ENCODE peak calls at places on chromosomes 1 and 21, in four cellular contexts. B, W, H and L are unnamed samples.
A peak's percentile ranks its signal among the peaks of the same experiment; 100 is the strongest.

GRCh38 chr1:232211149-232211548 is 418.8 kb downstream of the SIPA1L2 start:
- DNase-seq in H (no peak), B (no peak), W (no peak), L (no peak)

GRCh38 chr1:218330043-218330623 is 15.0 kb upstream of the TGFB2 start:
- DNase-seq in B (peak; percentile 61), W (no peak), H (peak; percentile 39), L (no peak)

GRCh38 chr1:94622757-94623156 is 81.2 kb upstream of the F3 start:
- DNase-seq in B (peak; percentile 61), H (no peak), W (no peak), L (no peak)

GRCh38 chr1:180188103-180188506 is 33.4 kb downstream of the QSOX1 start:
- DNase-seq in B (peak; percentile 35), W (no peak), H (peak; percentile 77), L (peak; percentile 81)

GRCh38 chr1:185595835-185596667 is 138.1 kb upstream of the HMCN1 start:
- DNase-seq in H (peak; percentile 69), W (peak; percentile 13), B (peak; percentile 56), L (peak; percentile 77)

GRCh38 chr21:31382060-31382459 is 38.0 kb upstream of the TIAM1 start:
- DNase-seq in H (no peak), B (no peak), W (no peak), L (no peak)

GRCh38 chr1:75124510-75124909 is 9.7 kb upstream of the LHX8 start:
- DNase-seq in H (no peak), W (no peak), B (no peak), L (peak; percentile 51)

GRCh38 chr1:88039240-88039639 is 644.8 kb upstream of the PKN2 start:
- DNase-seq in W (no peak), B (no peak), H (no peak), L (no peak)

GRCh38 chr1:82875170-82875569 is 1074.4 kb downstream of the ADGRL2 start:
- DNase-seq in H (no peak), W (no peak), B (no peak), L (no peak)

GRCh38 chr1:197199923-197200467 is 53.5 kb upstream of the ASPM start:
- DNase-seq in H (no peak), B (peak; percentile 31), W (no peak), L (no peak)

GRCh38 chr1:39159224-39160036 is 45.1 kb upstream of the MACF1 start:
- DNase-seq in B (peak; percentile 48), H (no peak), W (no peak), L (no peak)

GRCh38 chr1:115332813-115333608 is 5.0 kb downstream of the NGF start:
- DNase-seq in W (no peak), B (peak; percentile 81), H (no peak), L (no peak)

GRCh38 chr1:53482441-53483153 is 23.4 kb downstream of the DMRTB1 start:
- DNase-seq in H (no peak), B (no peak), W (no peak), L (no peak)

GRCh38 chr1:85850238-85850637 is 142.0 kb upstream of the ZNHIT6 start:
- DNase-seq in B (peak; percentile 95), W (no peak), H (no peak), L (no peak)

GRCh38 chr1:154198756-154199562 is 7.1 kb upstream of the TPM3 start:
- DNase-seq in H (peak; percentile 75), W (no peak), B (peak; percentile 69), L (peak; percentile 51)

GRCh38 chr1:202243006-202243405 is 49.4 kb downstream of the LGR6 start:
- DNase-seq in W (no peak), B (no peak), H (no peak), L (no peak)
- TF ChIP-seq CHD1 in W (no peak), B (no peak), H (no peak), L (no peak)

GRCh38 chr1:99461499-99461898 is 184.4 kb upstream of the PALMD start:
- DNase-seq in W (no peak), H (no peak), B (no peak), L (no peak)
- TF ChIP-seq CHD1 in W (no peak), H (no peak), B (no peak), L (no peak)

DNA sequence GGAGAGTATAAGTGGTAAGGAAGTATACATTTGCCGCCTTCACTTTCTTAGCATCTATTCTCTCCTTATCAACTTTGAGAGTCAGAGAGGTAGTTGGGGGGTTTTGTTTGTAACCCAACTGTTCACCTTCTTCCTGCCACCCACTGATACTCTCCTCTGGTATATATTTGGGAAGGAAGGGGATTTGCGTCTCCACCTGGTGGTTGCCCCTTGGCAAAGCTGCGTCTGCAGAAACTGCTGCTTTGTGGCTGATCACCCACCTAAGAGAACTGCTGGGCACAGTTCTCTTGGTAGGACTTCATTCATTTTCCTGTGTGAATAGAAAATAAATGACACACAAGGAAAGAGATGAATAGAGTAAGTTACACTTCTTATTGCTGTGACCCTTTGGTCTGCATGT is 87.0 kb downstream of the SYT14 start:
- DNase-seq in W (no peak), H (no peak), B (no peak), L (peak; percentile 7)
- TF ChIP-seq CHD1 in W (no peak), H (no peak), B (no peak), L (no peak)

GRCh38 chr1:33392639-33393038 is 38.3 kb downstream of the PHC2 start:
- DNase-seq in B (peak; percentile 64), W (no peak), H (peak; percentile 28), L (no peak)
- TF ChIP-seq CHD1 in B (no peak), W (no peak), H (no peak), L (no peak)

DNA sequence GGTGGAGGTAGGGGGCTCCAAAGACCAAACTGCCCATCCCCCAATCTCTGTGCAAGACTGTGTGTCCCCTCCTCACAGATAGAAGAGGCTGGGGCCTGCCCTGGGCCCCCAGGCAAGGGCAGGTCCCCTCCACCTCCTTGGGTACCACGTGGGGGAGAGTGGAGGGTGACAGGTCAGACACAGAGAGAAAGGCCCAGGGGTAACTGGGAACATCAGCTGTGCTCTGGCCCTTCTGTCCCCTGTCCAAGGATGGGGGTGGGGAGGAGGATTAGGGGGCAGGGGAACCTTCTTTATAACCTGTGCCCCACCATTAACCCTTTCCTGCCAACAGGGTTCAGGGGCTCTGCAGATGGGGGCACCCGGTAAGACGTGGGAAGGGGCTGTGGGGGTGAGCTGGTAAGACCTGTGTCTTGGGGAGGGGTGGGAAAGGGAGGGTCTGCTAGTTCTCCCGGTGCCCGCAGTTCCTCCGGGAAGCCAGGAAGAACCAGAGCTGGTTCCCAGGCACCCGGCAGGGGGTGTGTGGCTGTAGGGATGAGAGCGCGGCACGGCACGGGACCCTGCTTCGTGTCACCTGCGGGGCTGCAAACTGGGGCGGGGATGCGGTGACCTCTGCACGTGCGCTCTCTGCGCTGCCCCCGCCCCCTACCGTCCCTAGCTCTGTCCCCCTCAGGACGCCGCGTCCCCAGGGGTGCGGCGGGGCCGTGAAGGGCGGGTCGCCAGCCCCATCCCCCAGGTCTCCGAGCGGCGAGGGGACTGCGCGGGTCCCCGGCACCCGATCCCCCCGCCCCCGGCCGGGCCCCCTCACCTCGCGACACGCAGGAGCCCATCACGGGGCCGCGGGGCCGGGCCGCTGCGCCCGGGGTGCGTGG is 601 bp downstream of the FAM131C start:
- DNase-seq in W (no peak), B (no peak), H (peak; percentile 80), L (no peak)
- TF ChIP-seq CHD1 in W (no peak), B (no peak), H (no peak), L (no peak)

DNA sequence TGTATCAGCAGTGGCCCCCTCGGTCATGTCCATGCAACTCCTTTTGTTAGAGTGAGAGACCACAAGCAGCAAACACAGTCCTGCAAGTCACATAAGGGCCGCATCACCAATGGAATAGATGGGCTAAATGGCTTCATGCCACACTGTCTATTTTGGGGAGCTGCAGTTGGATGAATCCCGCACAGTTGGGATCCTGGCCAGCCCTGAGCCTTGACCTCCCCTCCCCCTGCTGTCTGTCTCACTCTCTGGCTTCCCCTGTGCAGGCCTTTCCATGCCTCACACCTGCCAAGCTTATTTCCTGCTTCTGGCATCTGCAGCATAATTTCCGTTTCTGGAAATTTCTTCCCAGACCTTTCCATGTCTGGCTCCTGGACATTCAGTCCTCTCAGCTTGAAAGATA is 57.0 kb downstream of the CNIH3 start:
- DNase-seq in H (no peak), W (no peak), B (no peak), L (no peak)
- TF ChIP-seq CHD1 in H (no peak), W (no peak), B (no peak), L (no peak)

GRCh38 chr1:22043175-22043769 is 9.2 kb upstream of the CDC42 start:
- DNase-seq in B (no peak), W (no peak), H (no peak), L (no peak)
- TF ChIP-seq CHD1 in B (no peak), W (no peak), H (no peak), L (no peak)